ENCODE peak calls at places on chromosomes 3 and 15, in six cellular contexts. J is activated effector memory CD4-positive, alpha-beta T cell treated with Interleukin-2 at 50 U/mL for 16 hours; N is CD4-positive, alpha-beta memory T cell; X is NCI-H460; A is Ammon's horn; E is activated naive CD8-positive, alpha-beta T cell treated with anti-CD3 and anti-CD28 coated beads for 36 hours. U is an unnamed sample.

GRCh38 chr3:127143172-127143571 is 49.8 kb upstream of the PRR23E start:
- DNase-seq in A (no peak), J (no peak), E (no peak), X (no peak), N (no peak), U (no peak)

GRCh38 chr3:113051827-113052226 is 61.0 kb downstream of the GTPBP8 start:
- DNase-seq in X (no peak), N (no peak), J (no peak), E (no peak), A (peak; percentile 53), U (no peak)

GRCh38 chr15:91515188-91515754 is 338.2 kb upstream of the SLCO3A1 start:
- DNase-seq in J (no peak), N (no peak), E (no peak), A (no peak), X (no peak), U (no peak)

GRCh38 chr3:16374047-16375019 is 109.3 kb downstream of the OXNAD1 start:
- DNase-seq in J (no peak), X (no peak), A (peak; percentile 54), N (no peak), E (peak; percentile 56), U (no peak)

GRCh38 chr3:184360070-184360833 is 1.2 kb downstream of the CLCN2 start:
- DNase-seq in A (peak; percentile 48), N (no peak), J (no peak), X (no peak), E (no peak), U (no peak)

GRCh38 chr3:66237551-66237950 is 16.8 kb downstream of the SLC25A26 start:
- DNase-seq in A (no peak), J (no peak), N (no peak), X (no peak), E (no peak), U (no peak)

GRCh38 chr3:129185774-129186173 is 2.1 kb upstream of the CNBP start:
- DNase-seq in J (no peak), A (no peak), E (no peak), X (no peak), N (no peak), U (no peak)

GRCh38 chr15:85615930-85616329 is 178.8 kb downstream of the KLHL25 start:
- DNase-seq in J (no peak), E (peak; percentile 20), X (no peak), N (peak; percentile 18), A (peak; percentile 34), U (peak; percentile 75)

GRCh38 chr3:182509312-182509711 is 284.0 kb upstream of the ATP11B start:
- DNase-seq in E (no peak), N (no peak), X (no peak), A (peak; percentile 76), J (no peak), U (no peak)

GRCh38 chr15:100596792-100597191 is 5.2 kb downstream of the LINS1 start:
- DNase-seq in J (peak; percentile 89), A (no peak), N (peak; percentile 90), X (no peak), E (peak; percentile 92), U (peak; percentile 95)

GRCh38 chr3:124878561-124879394 is 8.4 kb downstream of the ITGB5 start:
- DNase-seq in X (peak; percentile 92), E (peak; percentile 20), N (no peak), J (no peak), A (peak; percentile 59), U (peak; percentile 32)

GRCh38 chr3:16289144-16289889 is 24.3 kb downstream of the OXNAD1 start:
- DNase-seq in X (no peak), E (no peak), N (no peak), J (no peak), A (no peak), U (no peak)

GRCh38 chr15:44729394-44729913 is 6.9 kb upstream of the TRIM69 start:
- DNase-seq in E (peak; percentile 38), X (no peak), A (peak; percentile 55), J (no peak), N (no peak), U (no peak)

GRCh38 chr15:77856718-77857346 is 220.7 kb downstream of the TBC1D2B start:
- DNase-seq in A (no peak), J (no peak), E (no peak), X (no peak), N (no peak), U (no peak)

GRCh38 chr15:89099968-89100367 is 11.7 kb downstream of the ABHD2 start:
- DNase-seq in E (no peak), J (no peak), X (no peak), N (no peak), A (no peak), U (no peak)

GRCh38 chr15:88647362-88648105 is 8.7 kb downstream of the ISG20 start:
- DNase-seq in E (no peak), N (no peak), A (no peak), X (no peak), J (no peak), U (no peak)

GRCh38 chr3:59313365-59313764 is 263.5 kb upstream of the CFAP20DC start:
- DNase-seq in A (peak; percentile 19), N (peak; percentile 17), J (no peak), E (peak; percentile 41), X (peak; percentile 6), U (peak; percentile 9)

GRCh38 chr15:35540031-35540430 is 5.9 kb downstream of the DPH6 start:
- DNase-seq in N (no peak), A (no peak), X (no peak), J (no peak), E (no peak), U (no peak)

GRCh38 chr3:15820911-15821310 is 23.1 kb upstream of the ANKRD28 start:
- DNase-seq in E (no peak), A (no peak), N (no peak), X (no peak), J (no peak), U (no peak)

GRCh38 chr15:26901036-26901435 is 34.2 kb downstream of the GABRA5 start:
- DNase-seq in N (no peak), E (no peak), A (no peak), J (no peak), X (no peak), U (no peak)

GRCh38 chr3:103862415-103862814 is 1427.6 kb downstream of the ZPLD1 start:
- DNase-seq in E (no peak), X (no peak), A (no peak), N (no peak), J (no peak), U (no peak)

GRCh38 chr15:48802867-48803266 is 8.0 kb downstream of the CEP152 start:
- DNase-seq in A (no peak), E (no peak), N (no peak), X (no peak), J (no peak), U (no peak)

GRCh38 chr3:119388577-119388976 is 74.8 kb downstream of the TMEM39A start:
- DNase-seq in X (no peak), E (no peak), A (no peak), N (no peak), J (no peak), U (no peak)

GRCh38 chr15:89446260-89446891 is 50.0 kb downstream of the RHCG start:
- DNase-seq in J (no peak), N (no peak), E (no peak), X (no peak), A (no peak), U (no peak)

GRCh38 chr3:141471160-141471559 is 15.7 kb upstream of the RASA2 start:
- DNase-seq in X (no peak), N (no peak), A (no peak), J (no peak), E (no peak), U (no peak)

GRCh38 chr3:138227650-138228049 is 40.5 kb downstream of the ARMC8 start:
- DNase-seq in N (no peak), E (no peak), J (no peak), A (no peak), X (no peak), U (no peak)

GRCh38 chr3:180913582-180914404 is 1.3 kb downstream of the FXR1 start:
- DNase-seq in X (no peak), E (no peak), A (no peak), J (no peak), N (no peak), U (no peak)

GRCh38 chr3:108409791-108410190 is 100.6 kb downstream of the MYH15 start:
- DNase-seq in J (no peak), A (no peak), E (no peak), X (no peak), N (no peak), U (no peak)

GRCh38 chr15:49315543-49315942 is 107.5 kb upstream of the FGF7 start:
- DNase-seq in X (no peak), J (no peak), A (no peak), E (no peak), N (no peak), U (no peak)

GRCh38 chr3:175940881-175941280 is 1081.7 kb downstream of the NAALADL2 start:
- DNase-seq in A (no peak), X (no peak), J (no peak), E (no peak), N (no peak), U (peak; percentile 11)